ENCODE peak calls at places on chromosome 1, in five cellular contexts. O, P, N, X and C are unnamed samples. For H3K36me3, the result is how much of the 10 kb centered on the place peaks cover.

GRCh38 chr1:100396651-100397050 is 44.3 kb downstream of the CDC14A start:
- DNase-seq in O (no peak), P (no peak), N (no peak), X (no peak), C (no peak)

GRCh38 chr1:66283583-66284041 is 250.3 kb upstream of the SGIP1 start:
- DNase-seq in O (peak), P (no peak), N (no peak), X (no peak), C (no peak)

GRCh38 chr1:160189649-160190625 is at the start of gene CASQ1:
- DNase-seq in O (peak), P (peak), N (peak), X (peak), C (peak)

GRCh38 chr1:96374076-96374762 is 347.4 kb upstream of the PTBP2 start:
- DNase-seq in O (peak), P (no peak), N (no peak), X (no peak), C (no peak)

GRCh38 chr1:74193908-74194307 is 4.1 kb downstream of the LRRIQ3 start:
- DNase-seq in O (peak), P (no peak), N (no peak), X (no peak), C (peak)

GRCh38 chr1:201870397-201870796 is 18.3 kb upstream of the SHISA4 start:
- DNase-seq in O (peak), P (no peak), N (no peak), X (no peak), C (no peak)

GRCh38 chr1:110556471-110556807 is 37.5 kb upstream of the KCNA10 start:
- DNase-seq in O (no peak), P (no peak), N (peak), X (no peak), C (no peak)

GRCh38 chr1:230011333-230012092 is 55.5 kb upstream of the GALNT2 start:
- DNase-seq in O (no peak), P (no peak), N (no peak), X (no peak), C (no peak)

GRCh38 chr1:12276225-12276624 is 46.4 kb downstream of the VPS13D start:
- DNase-seq in O (peak), P (no peak), N (no peak), X (peak), C (no peak)

GRCh38 chr1:156079762-156080597 is 2.3 kb downstream of the MEX3A start:
- DNase-seq in O (no peak), P (peak), N (no peak), X (no peak), C (no peak)

GRCh38 chr1:97332716-97333115 is 588.1 kb downstream of the DPYD start:
- DNase-seq in O (peak), P (no peak), N (no peak), X (no peak), C (no peak)

GRCh38 chr1:110235181-110235838 is 25.2 kb downstream of the KCNC4 start:
- DNase-seq in O (no peak), P (peak), N (no peak), X (peak), C (peak)

GRCh38 chr1:245467804-245468203 is 313.0 kb downstream of the KIF26B start:
- DNase-seq in O (no peak), P (no peak), N (no peak), X (no peak), C (no peak)

GRCh38 chr1:233294991-233295774 is at the start of gene PCNX2:
- DNase-seq in O (peak), P (peak), N (peak), X (peak), C (peak)

GRCh38 chr1:78096976-78097375 is 51.2 kb downstream of the GIPC2 start:
- DNase-seq in O (no peak), P (no peak), N (no peak), X (no peak), C (no peak)

GRCh38 chr1:100927276-100927675 is 31.4 kb downstream of the SLC30A7 start:
- DNase-seq in O (no peak), P (no peak), N (no peak), X (no peak), C (no peak)

GRCh38 chr1:109208431-109208830 is 5.3 kb upstream of the SARS1 start:
- DNase-seq in O (no peak), P (no peak), N (no peak), X (no peak), C (no peak)

GRCh38 chr1:230832466-230832865 is 35.9 kb downstream of the C1orf198 start:
- DNase-seq in O (no peak), P (no peak), N (no peak), X (no peak), C (no peak)

GRCh38 chr1:183986941-183987340 is 50.6 kb downstream of the COLGALT2 start:
- DNase-seq in O (peak), P (no peak), N (no peak), X (no peak), C (no peak)

GRCh38 chr1:218584418-218585155 is 239.5 kb downstream of the TGFB2 start:
- DNase-seq in O (peak), P (no peak), N (no peak), X (no peak), C (no peak)

GRCh38 chr1:9905010-9905409 is 5.1 kb downstream of the CTNNBIP1 start:
- DNase-seq in O (peak), P (no peak), N (no peak), X (no peak), C (no peak)

GRCh38 chr1:213698092-213698702 is 289.6 kb upstream of the PROX1 start:
- DNase-seq in O (no peak), P (no peak), N (no peak), X (no peak), C (no peak)

GRCh38 chr1:205261946-205262668 is 34.4 kb downstream of the TMCC2 start:
- DNase-seq in O (peak), P (no peak), N (no peak), X (no peak), C (no peak)

GRCh38 chr1:72006092-72006491 is 276.2 kb downstream of the NEGR1 start:
- DNase-seq in O (peak), P (no peak), N (no peak), X (no peak), C (no peak)

GRCh38 chr1:244231193-244231571 is 180.1 kb downstream of the ZBTB18 start:
- DNase-seq in O (no peak), P (no peak), N (no peak), X (peak), C (no peak)

GRCh38 chr1:4137621-4138390 is 237.7 kb upstream of the C1orf174 start:
- DNase-seq in O (no peak), P (no peak), N (no peak), X (no peak), C (no peak)

GRCh38 chr1:205069371-205070125 is 14.7 kb downstream of the TMEM81 start:
- DNase-seq in O (no peak), P (no peak), N (no peak), X (no peak), C (no peak)

GRCh38 chr1:22500476-22500875 is 48.8 kb downstream of the ZBTB40 start:
- DNase-seq in O (peak), P (peak), N (no peak), X (peak), C (peak)

GRCh38 chr1:57468661-57469523 is 45.0 kb upstream of the DAB1 start:
- DNase-seq in O (peak), P (no peak), N (no peak), X (no peak), C (no peak)

GRCh38 chr1:8004803-8005573 is 21.1 kb downstream of the ERRFI1 start:
- DNase-seq in O (peak), P (peak), N (peak), X (peak), C (peak)
- TF ChIP-seq POLR2A in O (peak), P (no peak), N (peak), X (no peak), C (peak)

DNA sequence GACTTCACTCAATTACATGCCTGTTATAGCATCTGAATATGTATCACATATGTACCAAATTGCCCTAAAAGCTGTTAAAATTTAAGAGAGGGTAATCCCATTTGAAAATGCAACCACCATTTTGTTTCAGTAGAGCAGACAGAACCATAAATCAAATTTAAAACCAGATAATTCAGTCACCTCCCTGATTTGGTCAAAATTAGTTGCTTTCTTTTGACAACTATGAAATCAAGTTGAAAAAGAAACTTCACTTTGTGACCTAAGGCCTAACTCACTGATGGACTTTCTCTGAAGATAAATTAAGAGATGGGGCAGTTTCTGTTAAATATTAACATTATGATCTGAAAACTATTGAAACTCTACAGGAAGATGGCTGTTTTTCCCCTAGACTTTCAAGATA is 6.7 kb downstream of the GORAB start:
- DNase-seq in O (no peak), P (no peak), N (no peak), X (no peak), C (no peak)
- H3K36me3 ChIP-seq in O (under half), P (under half), N (under half), X (under half), C (under half)

GRCh38 chr1:155071701-155072100 is 6.9 kb upstream of the EFNA3 start:
- DNase-seq in O (no peak), P (no peak), N (no peak), X (no peak), C (no peak)

GRCh38 chr1:155070392-155070700 is 6.8 kb downstream of the EFNA4 start:
- DNase-seq in O (no peak), P (no peak), N (no peak), X (no peak), C (no peak)

GRCh38 chr1:155072531-155073289 is 5.9 kb upstream of the EFNA3 start:
- DNase-seq in O (no peak), P (no peak), N (no peak), X (no peak), C (no peak)

GRCh38 chr1:155069551-155070391 is 6.2 kb downstream of the EFNA4 start:
- DNase-seq in O (no peak), P (peak), N (no peak), X (no peak), C (peak)

GRCh38 chr1:155070721-155071556 is 7.4 kb downstream of the EFNA4 start:
- DNase-seq in O (peak), P (peak), N (peak), X (peak), C (peak)
- TF ChIP-seq POLR2A in O (no peak), P (no peak), N (no peak), X (no peak), C (no peak)

GRCh38 chr1:173758980-173759379 is 44.2 kb downstream of the KLHL20 start:
- DNase-seq in O (no peak), P (no peak), N (no peak), X (no peak), C (no peak)
- H3K36me3 ChIP-seq in O (under half), P (under half), N (half or more), X (under half), C (under half)

GRCh38 chr1:76138217-76138616 is 63.7 kb downstream of the ST6GALNAC3 start:
- DNase-seq in O (no peak), P (no peak), N (no peak), X (no peak), C (no peak)

GRCh38 chr1:76133977-76134376 is 59.4 kb downstream of the ST6GALNAC3 start:
- DNase-seq in O (no peak), P (no peak), N (no peak), X (no peak), C (no peak)

GRCh38 chr1:76137746-76138145 is 63.2 kb downstream of the ST6GALNAC3 start:
- DNase-seq in O (no peak), P (no peak), N (no peak), X (no peak), C (no peak)

GRCh38 chr1:76135835-76136234 is 61.3 kb downstream of the ST6GALNAC3 start:
- DNase-seq in O (no peak), P (no peak), N (no peak), X (no peak), C (no peak)

GRCh38 chr1:76136894-76137293 is 62.3 kb downstream of the ST6GALNAC3 start:
- DNase-seq in O (no peak), P (no peak), N (no peak), X (no peak), C (no peak)
- TF ChIP-seq POLR2A in O (no peak), P (no peak), N (no peak), X (no peak), C (no peak)

GRCh38 chr1:163074004-163074403 is 4.8 kb downstream of the RGS4 start:
- DNase-seq in O (no peak), P (no peak), N (no peak), X (no peak), C (no peak)

GRCh38 chr1:163076044-163076443 is 6.9 kb downstream of the RGS4 start:
- DNase-seq in O (no peak), P (no peak), N (no peak), X (no peak), C (no peak)

GRCh38 chr1:163072658-163073057 is 3.5 kb downstream of the RGS4 start:
- DNase-seq in O (peak), P (no peak), N (no peak), X (no peak), C (no peak)

GRCh38 chr1:163076446-163076845 is 7.3 kb downstream of the RGS4 start:
- DNase-seq in O (peak), P (no peak), N (no peak), X (no peak), C (no peak)

DNA sequence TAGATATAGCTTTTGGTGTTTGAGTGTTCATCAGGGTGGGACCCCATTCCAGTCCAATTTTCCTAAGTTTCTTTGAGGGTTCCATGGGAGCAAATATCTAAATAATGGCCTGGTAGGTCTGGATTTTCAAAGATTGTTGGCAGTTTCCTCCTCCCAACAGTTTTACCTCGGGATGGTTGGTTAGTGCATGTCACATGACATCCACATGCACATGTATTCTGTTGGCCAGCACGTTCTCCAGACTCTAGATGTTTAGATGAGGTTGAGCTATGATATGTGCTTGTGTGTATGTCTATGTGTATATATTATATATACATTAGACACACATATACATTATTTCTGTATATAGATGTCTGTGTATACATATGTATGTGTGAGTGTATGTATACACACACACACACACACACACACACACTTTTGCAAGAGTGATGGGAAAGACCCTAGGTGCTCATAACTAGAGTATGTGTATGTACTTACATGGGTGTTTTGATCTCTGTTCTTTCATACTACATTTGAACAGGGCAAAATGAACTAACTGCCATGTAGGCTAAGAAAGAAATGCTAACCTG is 5.6 kb downstream of the RGS4 start:
- DNase-seq in O (no peak), P (no peak), N (no peak), X (no peak), C (no peak)
- H3K36me3 ChIP-seq in O (under half), P (under half), N (under half), X (under half), C (under half)

GRCh38 chr1:64891440-64891815 is 74.9 kb downstream of the JAK1 start:
- DNase-seq in O (peak), P (no peak), N (no peak), X (no peak), C (no peak)
- TF ChIP-seq POLR2A in O (no peak), P (no peak), N (no peak), X (no peak), C (no peak)

GRCh38 chr1:93152835-93153234 is 27.4 kb downstream of the TMED5 start:
- DNase-seq in O (no peak), P (no peak), N (no peak), X (no peak), C (no peak)
- H3K36me3 ChIP-seq in O (under half), P (under half), N (half or more), X (under half), C (under half)